ENCODE peak calls at places on chromosome X, in ten cellular contexts. S is stimulated activated CD4-positive, alpha-beta T cell treated with anti-CD3 and anti-CD28 coated beads, Interleukin-2, amount 100 ng/mL, for 48 hours; E is HepG2; K is ecto neural progenitor cell; G is Ammon's horn; M is tibial artery; A is epithelial cell of esophagus; Z is GM23248; B is AG04450; R is GM13977. J is an unnamed sample.

GRCh38 chrX:1011632-1012283 is 200.7 kb downstream of the CRLF2 start:
- DNase-seq in S (no peak), E (no peak), K (no peak), G (no peak), M (no peak), A (no peak), Z (no peak), B (no peak), R (no peak), J (no peak)

GRCh38 chrX:9765737-9766098 is at the start of gene GPR143:
- DNase-seq in S (no peak), E (no peak), K (peak; percentile 58), G (no peak), M (no peak), A (no peak), Z (no peak), B (no peak), R (no peak), J (no peak)

GRCh38 chrX:2910109-2910508 is 19.0 kb downstream of the ARSD start:
- DNase-seq in S (no peak), E (no peak), K (no peak), G (no peak), M (no peak), A (no peak), Z (no peak), B (no peak), R (no peak), J (no peak)

GRCh38 chrX:97398030-97398551 is 514.4 kb downstream of the RPA4 start:
- DNase-seq in S (no peak), E (no peak), K (no peak), G (no peak), M (no peak), A (peak; percentile 30), Z (no peak), B (no peak), R (peak; percentile 21), J (no peak)

GRCh38 chrX:132023896-132024386 is 839 bp downstream of the STK26 start:
- DNase-seq in S (peak; percentile 38), E (no peak), K (no peak), G (no peak), M (no peak), A (peak; percentile 10), Z (no peak), B (no peak), R (peak; percentile 55), J (no peak)

GRCh38 chrX:39814391-39814790 is 283.4 kb downstream of the BCOR start:
- DNase-seq in S (no peak), E (no peak), K (no peak), G (peak; percentile 21), M (no peak), A (no peak), Z (peak; percentile 53), B (no peak), R (peak; percentile 48), J (no peak)

GRCh38 chrX:18855919-18856644 is 127.8 kb downstream of the PHKA2 start:
- DNase-seq in S (no peak), E (no peak), K (no peak), G (no peak), M (no peak), A (peak; percentile 4), Z (peak; percentile 10), B (no peak), R (peak; percentile 76), J (no peak)

GRCh38 chrX:56794831-56795230 is 65.8 kb downstream of the NBDY start:
- DNase-seq in S (no peak), E (no peak), K (no peak), G (no peak), M (no peak), A (no peak), Z (no peak), B (no peak), R (no peak), J (no peak)